ENCODE peak calls at places on chromosomes 13 and 19, in ten cellular contexts. One of them, this sample, is unnamed.

GRCh38 chr13:93147293-93147645 is 79.3 kb upstream of the GPC6 start:
- DNase-seq in right lobe of liver: no peak
- DNase-seq in trophoblast cell: no peak
- DNase-seq in colonic mucosa: no peak
- DNase-seq in left ventricle myocardium inferior: no peak
- DNase-seq in AG10803: no peak
- DNase-seq in IMR-90: no peak
- DNase-seq in cardiac fibroblast: no peak
- DNase-seq in AG04449: no peak
- DNase-seq in epithelial cell of esophagus: no peak
- DNase-seq in this sample: no peak

GRCh38 chr19:49879243-49879960 is 1.9 kb downstream of the TBC1D17 start:
- DNase-seq in IMR-90: no peak
- DNase-seq in right lobe of liver: peak; percentile 25
- DNase-seq in left ventricle myocardium inferior: no peak
- DNase-seq in cardiac fibroblast: no peak
- DNase-seq in epithelial cell of esophagus: peak; percentile 21
- DNase-seq in colonic mucosa: peak; percentile 27
- DNase-seq in AG04449: no peak
- DNase-seq in AG10803: no peak
- DNase-seq in trophoblast cell: no peak
- DNase-seq in this sample: no peak

GRCh38 chr13:72121466-72121865 is 254.5 kb upstream of the DACH1 start:
- DNase-seq in right lobe of liver: no peak
- DNase-seq in colonic mucosa: no peak
- DNase-seq in AG10803: no peak
- DNase-seq in epithelial cell of esophagus: no peak
- DNase-seq in trophoblast cell: no peak
- DNase-seq in left ventricle myocardium inferior: no peak
- DNase-seq in AG04449: no peak
- DNase-seq in cardiac fibroblast: no peak
- DNase-seq in IMR-90: no peak
- DNase-seq in this sample: no peak

GRCh38 chr13:51524312-51524711 is 60.0 kb upstream of the WDFY2 start:
- DNase-seq in epithelial cell of esophagus: peak; percentile 30
- DNase-seq in AG10803: no peak
- DNase-seq in colonic mucosa: no peak
- DNase-seq in AG04449: no peak
- DNase-seq in IMR-90: peak; percentile 44
- DNase-seq in left ventricle myocardium inferior: no peak
- DNase-seq in right lobe of liver: peak; percentile 41
- DNase-seq in trophoblast cell: peak; percentile 64
- DNase-seq in cardiac fibroblast: peak; percentile 55
- DNase-seq in this sample: no peak

GRCh38 chr19:41377977-41378707 is 1.8 kb downstream of the TMEM91 start:
- DNase-seq in AG04449: no peak
- DNase-seq in AG10803: no peak
- DNase-seq in colonic mucosa: no peak
- DNase-seq in left ventricle myocardium inferior: no peak
- DNase-seq in trophoblast cell: no peak
- DNase-seq in cardiac fibroblast: no peak
- DNase-seq in IMR-90: no peak
- DNase-seq in epithelial cell of esophagus: no peak
- DNase-seq in right lobe of liver: no peak
- DNase-seq in this sample: no peak

GRCh38 chr13:30869491-30869890 is 36.6 kb upstream of the MEDAG start:
- DNase-seq in IMR-90: peak; percentile 50
- DNase-seq in trophoblast cell: peak; percentile 54
- DNase-seq in left ventricle myocardium inferior: peak; percentile 43
- DNase-seq in AG04449: no peak
- DNase-seq in cardiac fibroblast: peak; percentile 53
- DNase-seq in AG10803: peak; percentile 53
- DNase-seq in right lobe of liver: no peak
- DNase-seq in colonic mucosa: no peak
- DNase-seq in epithelial cell of esophagus: no peak
- DNase-seq in this sample: no peak

GRCh38 chr19:49498475-49498874 is 2.2 kb downstream of the RPS11 start:
- DNase-seq in IMR-90: no peak
- DNase-seq in AG04449: no peak
- DNase-seq in epithelial cell of esophagus: no peak
- DNase-seq in trophoblast cell: no peak
- DNase-seq in cardiac fibroblast: no peak
- DNase-seq in right lobe of liver: no peak
- DNase-seq in colonic mucosa: no peak
- DNase-seq in AG10803: no peak
- DNase-seq in left ventricle myocardium inferior: no peak
- DNase-seq in this sample: no peak

GRCh38 chr19:870963-871401 is 11.5 kb downstream of the CFD start:
- DNase-seq in colonic mucosa: no peak
- DNase-seq in AG10803: no peak
- DNase-seq in trophoblast cell: no peak
- DNase-seq in IMR-90: peak; percentile 32
- DNase-seq in left ventricle myocardium inferior: peak; percentile 80
- DNase-seq in epithelial cell of esophagus: no peak
- DNase-seq in cardiac fibroblast: no peak
- DNase-seq in AG04449: no peak
- DNase-seq in right lobe of liver: no peak
- DNase-seq in this sample: no peak

DNA sequence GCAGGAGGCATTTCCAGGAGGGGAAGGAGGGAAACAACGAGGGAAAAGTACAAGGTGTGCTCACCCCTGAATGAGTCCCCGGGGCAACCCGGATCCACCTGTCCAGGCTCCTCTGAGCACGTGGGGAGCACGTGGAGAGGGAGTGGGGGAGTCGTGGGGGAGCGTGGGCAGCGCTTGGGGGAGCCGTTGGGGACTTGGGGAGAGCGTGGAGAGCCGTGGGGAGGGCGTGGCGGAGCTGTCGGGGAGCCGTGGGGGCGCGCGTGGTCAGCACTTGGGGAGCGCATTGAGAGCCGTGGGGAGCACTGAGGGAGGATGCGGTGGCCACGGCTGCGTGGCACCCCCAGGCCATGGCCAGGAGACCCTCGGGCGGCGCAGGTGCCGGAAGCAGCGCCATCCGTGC is 52.8 kb downstream of the IRS2 start:
- DNase-seq in right lobe of liver: no peak
- DNase-seq in colonic mucosa: no peak
- DNase-seq in AG10803: no peak
- DNase-seq in cardiac fibroblast: no peak
- DNase-seq in trophoblast cell: no peak
- DNase-seq in left ventricle myocardium inferior: no peak
- DNase-seq in epithelial cell of esophagus: no peak
- DNase-seq in AG04449: no peak
- DNase-seq in IMR-90: no peak
- DNase-seq in this sample: no peak
- H3K4me3 ChIP-seq in right lobe of liver: no peak overlapping the region
- H3K4me3 ChIP-seq in colonic mucosa: no peak overlapping the region
- H3K4me3 ChIP-seq in AG10803: no peak overlapping the region
- H3K4me3 ChIP-seq in cardiac fibroblast: no peak overlapping the region
- H3K4me3 ChIP-seq in trophoblast cell: no peak overlapping the region
- H3K4me3 ChIP-seq in left ventricle myocardium inferior: no peak overlapping the region
- H3K4me3 ChIP-seq in epithelial cell of esophagus: no peak overlapping the region
- H3K4me3 ChIP-seq in AG04449: no peak overlapping the region
- H3K4me3 ChIP-seq in IMR-90: no peak overlapping the region
- H3K4me3 ChIP-seq in this sample: no peak overlapping the region

DNA sequence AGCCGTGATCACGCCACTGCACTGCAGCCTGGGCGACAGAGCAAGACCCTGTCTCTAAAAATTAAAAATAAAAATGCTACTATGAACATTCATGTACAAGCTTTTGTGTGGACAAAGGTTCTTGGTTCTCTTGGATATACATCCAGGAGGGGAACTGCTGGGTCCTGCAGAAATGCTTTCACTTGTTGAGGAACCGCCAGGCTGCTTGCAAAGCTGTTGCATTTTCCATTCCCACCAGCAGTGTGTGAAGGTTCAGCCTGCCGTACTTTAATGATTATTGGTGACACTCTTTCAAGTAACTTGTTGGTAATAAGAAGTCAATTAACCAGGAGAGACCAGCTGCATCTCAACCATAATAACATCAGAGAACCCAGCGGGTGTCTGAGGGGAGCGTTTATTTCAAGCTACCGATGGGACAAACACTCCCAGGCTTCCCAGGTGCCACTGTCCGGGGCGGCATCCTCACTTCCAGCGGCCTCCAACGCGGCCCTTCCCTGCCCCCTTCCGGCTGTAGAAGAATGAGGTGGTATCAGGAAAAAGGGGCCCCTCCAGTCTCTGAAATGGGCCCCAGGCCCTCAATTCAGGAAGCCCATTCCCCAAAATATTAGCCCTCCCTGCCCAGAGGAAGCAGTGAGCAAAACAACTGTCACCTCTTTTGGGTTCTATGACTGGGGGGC is 15.2 kb upstream of the PPP1R12C start:
- DNase-seq in colonic mucosa: no peak
- DNase-seq in IMR-90: no peak
- DNase-seq in AG10803: no peak
- DNase-seq in left ventricle myocardium inferior: no peak
- DNase-seq in right lobe of liver: no peak
- DNase-seq in epithelial cell of esophagus: no peak
- DNase-seq in trophoblast cell: peak; percentile 43
- DNase-seq in cardiac fibroblast: no peak
- DNase-seq in AG04449: no peak
- DNase-seq in this sample: no peak
- H3K4me3 ChIP-seq in colonic mucosa: no peak overlapping the region
- H3K4me3 ChIP-seq in IMR-90: no peak overlapping the region
- H3K4me3 ChIP-seq in AG10803: no peak overlapping the region
- H3K4me3 ChIP-seq in left ventricle myocardium inferior: no peak overlapping the region
- H3K4me3 ChIP-seq in right lobe of liver: no peak overlapping the region
- H3K4me3 ChIP-seq in epithelial cell of esophagus: no peak overlapping the region
- H3K4me3 ChIP-seq in trophoblast cell: no peak overlapping the region
- H3K4me3 ChIP-seq in cardiac fibroblast: no peak overlapping the region
- H3K4me3 ChIP-seq in AG04449: no peak overlapping the region
- H3K4me3 ChIP-seq in this sample: no peak overlapping the region

GRCh38 chr19:31885280-31885853 is 460.0 kb upstream of the ZNF507 start:
- DNase-seq in trophoblast cell: no peak
- DNase-seq in right lobe of liver: no peak
- DNase-seq in IMR-90: no peak
- DNase-seq in left ventricle myocardium inferior: no peak
- DNase-seq in AG10803: no peak
- DNase-seq in AG04449: no peak
- DNase-seq in colonic mucosa: no peak
- DNase-seq in epithelial cell of esophagus: no peak
- DNase-seq in cardiac fibroblast: no peak
- DNase-seq in this sample: no peak

GRCh38 chr19:31880283-31880682 is 465.1 kb upstream of the ZNF507 start:
- DNase-seq in AG04449: no peak
- DNase-seq in cardiac fibroblast: no peak
- DNase-seq in left ventricle myocardium inferior: peak; percentile 19
- DNase-seq in trophoblast cell: no peak
- DNase-seq in IMR-90: no peak
- DNase-seq in right lobe of liver: no peak
- DNase-seq in epithelial cell of esophagus: no peak
- DNase-seq in colonic mucosa: no peak
- DNase-seq in AG10803: no peak
- DNase-seq in this sample: no peak

GRCh38 chr19:31883299-31883990 is 462.0 kb upstream of the ZNF507 start:
- DNase-seq in IMR-90: no peak
- DNase-seq in left ventricle myocardium inferior: no peak
- DNase-seq in right lobe of liver: no peak
- DNase-seq in epithelial cell of esophagus: no peak
- DNase-seq in trophoblast cell: no peak
- DNase-seq in cardiac fibroblast: no peak
- DNase-seq in AG10803: no peak
- DNase-seq in colonic mucosa: no peak
- DNase-seq in AG04449: no peak
- DNase-seq in this sample: no peak

GRCh38 chr19:31882709-31883108 is 462.7 kb upstream of the ZNF507 start:
- DNase-seq in colonic mucosa: no peak
- DNase-seq in right lobe of liver: no peak
- DNase-seq in trophoblast cell: no peak
- DNase-seq in epithelial cell of esophagus: no peak
- DNase-seq in cardiac fibroblast: no peak
- DNase-seq in AG10803: no peak
- DNase-seq in AG04449: no peak
- DNase-seq in IMR-90: no peak
- DNase-seq in left ventricle myocardium inferior: no peak
- DNase-seq in this sample: no peak

DNA sequence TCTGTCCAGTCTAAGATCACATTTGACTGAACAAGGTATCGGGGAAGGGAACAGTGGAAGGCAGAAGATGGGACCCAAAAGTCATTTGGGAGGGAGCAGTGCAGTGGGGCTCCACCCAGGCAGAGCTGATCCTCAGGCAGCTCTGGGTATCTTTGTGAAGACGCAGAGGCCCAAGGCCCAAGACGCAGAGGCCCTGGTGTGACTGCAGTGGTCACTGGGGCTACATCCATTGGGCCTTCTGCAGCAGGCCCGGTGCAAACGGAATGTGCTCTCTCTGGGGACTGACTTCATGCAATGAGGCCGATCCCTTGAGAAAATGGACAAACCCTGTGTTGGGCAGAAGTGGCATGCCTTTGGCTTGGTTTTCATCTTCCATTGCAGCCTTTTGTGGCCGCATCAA is 463.4 kb upstream of the ZNF507 start:
- DNase-seq in colonic mucosa: no peak
- DNase-seq in AG10803: no peak
- DNase-seq in AG04449: no peak
- DNase-seq in right lobe of liver: no peak
- DNase-seq in trophoblast cell: no peak
- DNase-seq in IMR-90: no peak
- DNase-seq in cardiac fibroblast: no peak
- DNase-seq in epithelial cell of esophagus: no peak
- DNase-seq in left ventricle myocardium inferior: no peak
- DNase-seq in this sample: no peak
- H3K4me3 ChIP-seq in colonic mucosa: no peak overlapping the region
- H3K4me3 ChIP-seq in AG10803: no peak overlapping the region
- H3K4me3 ChIP-seq in AG04449: no peak overlapping the region
- H3K4me3 ChIP-seq in right lobe of liver: no peak overlapping the region
- H3K4me3 ChIP-seq in trophoblast cell: no peak overlapping the region
- H3K4me3 ChIP-seq in IMR-90: no peak overlapping the region
- H3K4me3 ChIP-seq in cardiac fibroblast: no peak overlapping the region
- H3K4me3 ChIP-seq in epithelial cell of esophagus: no peak overlapping the region
- H3K4me3 ChIP-seq in left ventricle myocardium inferior: no peak overlapping the region
- H3K4me3 ChIP-seq in this sample: no peak overlapping the region

DNA sequence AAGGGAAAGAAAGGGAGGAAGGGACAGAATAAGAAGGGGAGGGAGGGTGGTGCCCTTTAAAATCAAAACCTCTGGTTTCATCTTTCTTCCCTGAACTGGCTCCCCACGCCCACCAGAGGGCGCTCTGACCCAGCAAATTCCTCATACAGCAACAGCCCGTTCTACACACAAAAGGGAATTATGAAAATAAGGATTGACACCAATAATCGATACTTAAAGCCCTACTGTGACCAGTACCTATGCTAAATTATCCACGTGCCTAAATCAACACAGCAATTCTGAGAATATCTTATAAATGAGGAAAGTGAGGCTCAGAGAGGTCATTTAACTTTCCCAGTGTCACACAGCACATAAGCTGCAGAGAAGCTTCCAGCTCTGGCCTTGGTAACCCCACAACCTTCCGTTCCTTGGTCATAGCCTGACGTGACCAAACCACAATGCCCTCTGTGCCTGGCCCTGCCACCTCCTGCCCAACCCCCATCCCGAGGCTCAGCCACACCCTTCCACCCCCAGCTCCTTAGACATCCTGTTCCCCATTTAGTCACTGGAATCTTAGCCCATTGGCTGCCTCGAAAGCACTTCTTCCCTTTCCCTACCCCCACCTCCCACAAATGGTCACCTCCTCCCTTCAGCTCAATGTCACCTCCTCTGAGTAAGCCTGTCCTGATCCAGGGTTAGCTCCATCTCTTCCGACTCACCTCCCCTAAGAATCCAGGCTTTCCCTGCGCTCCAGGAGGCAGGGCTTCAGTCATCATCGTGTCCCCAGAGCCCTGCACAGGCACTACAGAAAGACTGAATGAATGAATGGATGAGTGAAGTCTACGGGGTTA is 34.2 kb upstream of the PNMA8B start:
- DNase-seq in right lobe of liver: peak; percentile 65
- DNase-seq in epithelial cell of esophagus: peak; percentile 70
- DNase-seq in AG04449: peak; percentile 3
- DNase-seq in colonic mucosa: peak; percentile 69
- DNase-seq in cardiac fibroblast: peak; percentile 78
- DNase-seq in trophoblast cell: peak; percentile 49
- DNase-seq in IMR-90: peak; percentile 54
- DNase-seq in AG10803: peak; percentile 52
- DNase-seq in left ventricle myocardium inferior: peak; percentile 61
- DNase-seq in this sample: peak; percentile 8
- H3K4me3 ChIP-seq in right lobe of liver: no peak overlapping the region
- H3K4me3 ChIP-seq in epithelial cell of esophagus: no peak overlapping the region
- H3K4me3 ChIP-seq in AG04449: no peak overlapping the region
- H3K4me3 ChIP-seq in colonic mucosa: no peak overlapping the region
- H3K4me3 ChIP-seq in cardiac fibroblast: no peak overlapping the region
- H3K4me3 ChIP-seq in trophoblast cell: no peak overlapping the region
- H3K4me3 ChIP-seq in IMR-90: no peak overlapping the region
- H3K4me3 ChIP-seq in AG10803: no peak overlapping the region
- H3K4me3 ChIP-seq in left ventricle myocardium inferior: no peak overlapping the region
- H3K4me3 ChIP-seq in this sample: no peak overlapping the region

This sample was measured in skeletal muscle cell.